ENCODE peak calls at places on chromosomes 11 and 22, in six cellular contexts. C is GM12878, N is body of pancreas, O is A549, L is heart left ventricle, P is spleen. S is an unnamed sample.
A peak's percentile ranks its signal among the peaks of the same experiment; 100 is the strongest.

GRCh38 chr11:46363031-46363407 is 15.8 kb downstream of the DGKZ start:
- DNase-seq in N (peak; percentile 52), P (peak; percentile 90), O (no peak), C (no peak), L (peak; percentile 81), S (no peak)

GRCh38 chr22:49164773-49165320 is 662.8 kb downstream of the BRD1 start:
- DNase-seq in O (no peak), L (peak; percentile 34), N (no peak), C (no peak), P (no peak), S (no peak)

GRCh38 chr11:17743026-17743807 is 8.6 kb downstream of the KCNC1 start:
- DNase-seq in N (no peak), O (no peak), P (peak; percentile 54), C (no peak), L (no peak), S (no peak)

GRCh38 chr11:80155412-80156017 is 714.7 kb upstream of the TENM4 start:
- DNase-seq in O (peak; percentile 1), P (no peak), C (no peak), N (no peak), L (no peak), S (no peak)

GRCh38 chr11:107562647-107563208 is 2.8 kb downstream of the ALKBH8 start:
- DNase-seq in N (no peak), P (no peak), C (no peak), L (no peak), O (peak; percentile 23), S (no peak)

GRCh38 chr11:60771879-60772525 is 13.1 kb upstream of the MS4A10 start:
- DNase-seq in P (peak; percentile 64), O (no peak), C (no peak), L (no peak), N (no peak), S (no peak)

GRCh38 chr11:33987545-33987944 is 64.0 kb upstream of the CAPRIN1 start:
- DNase-seq in L (no peak), P (no peak), O (no peak), N (no peak), C (no peak), S (no peak)

GRCh38 chr11:67584205-67584880 is 731 bp downstream of the GSTP1 start:
- DNase-seq in L (peak; percentile 87), N (peak; percentile 90), O (no peak), C (no peak), P (peak; percentile 91), S (peak; percentile 95)

GRCh38 chr11:20759541-20759940 is 90.2 kb downstream of the NELL1 start:
- DNase-seq in P (no peak), N (no peak), O (no peak), L (no peak), C (no peak), S (no peak)

GRCh38 chr11:8787372-8787771 is 104.8 kb downstream of the RPL27A start:
- DNase-seq in N (no peak), C (no peak), O (no peak), L (no peak), P (no peak), S (no peak)

GRCh38 chr22:48736593-48737460 is 1090.8 kb downstream of the BRD1 start:
- DNase-seq in P (peak; percentile 48), N (no peak), C (no peak), L (peak; percentile 28), O (no peak), S (no peak)

GRCh38 chr22:49296561-49296960 is 531.1 kb downstream of the BRD1 start:
- DNase-seq in C (no peak), O (no peak), L (peak; percentile 40), P (peak; percentile 56), N (no peak), S (no peak)

GRCh38 chr11:128501576-128502549 is 85.5 kb downstream of the ETS1 start:
- DNase-seq in P (no peak), C (no peak), L (peak; percentile 56), O (no peak), N (peak; percentile 67), S (no peak)

GRCh38 chr11:94445641-94446040 is 44.4 kb upstream of the GPR83 start:
- DNase-seq in C (no peak), L (no peak), O (no peak), P (no peak), N (no peak), S (no peak)

GRCh38 chr11:120956710-120957500 is 67.0 kb upstream of the TBCEL start:
- DNase-seq in C (no peak), L (no peak), O (no peak), N (no peak), P (peak; percentile 78), S (no peak)

GRCh38 chr11:62539238-62539925 is 7.2 kb downstream of the AHNAK start:
- DNase-seq in O (peak; percentile 56), N (peak; percentile 71), L (peak; percentile 88), P (no peak), C (no peak), S (no peak)

GRCh38 chr11:762421-763072 is 14.7 kb downstream of the GATD1 start:
- DNase-seq in C (no peak), N (no peak), O (peak; percentile 83), P (peak; percentile 76), L (no peak), S (no peak)

GRCh38 chr11:102453286-102453797 is 777 bp upstream of the TMEM123 start:
- DNase-seq in N (no peak), L (peak; percentile 63), P (no peak), O (no peak), C (no peak), S (no peak)

GRCh38 chr11:111632798-111633197 is 30.5 kb downstream of the SIK2 start:
- DNase-seq in N (no peak), L (no peak), P (no peak), O (no peak), C (no peak), S (no peak)

GRCh38 chr11:119764108-119764874 is 35.3 kb upstream of the NECTIN1 start:
- DNase-seq in P (peak; percentile 69), L (no peak), C (no peak), O (no peak), N (peak; percentile 83), S (no peak)

GRCh38 chr11:46293616-46294015 is 16.2 kb downstream of the CREB3L1 start:
- DNase-seq in O (no peak), L (no peak), C (no peak), P (no peak), N (no peak), S (no peak)

GRCh38 chr11:2800655-2801531 is 84.7 kb downstream of the CDKN1C start:
- DNase-seq in N (peak; percentile 9), C (no peak), O (no peak), L (peak; percentile 44), P (peak; percentile 56), S (no peak)

GRCh38 chr22:38415046-38415445 is 40.0 kb downstream of the KCNJ4 start:
- DNase-seq in L (peak; percentile 20), C (no peak), N (no peak), P (peak; percentile 38), O (no peak), S (no peak)

GRCh38 chr11:101914349-101914736 is 467 bp upstream of the CEP126 start:
- DNase-seq in C (no peak), P (no peak), N (no peak), L (no peak), O (no peak), S (no peak)

GRCh38 chr22:22576244-22576988 is 17.4 kb upstream of the PRAME start:
- DNase-seq in L (no peak), C (no peak), P (no peak), O (peak; percentile 48), N (peak; percentile 49), S (no peak)

GRCh38 chr22:29798318-29798717 is 31.1 kb downstream of the UQCR10 start:
- DNase-seq in N (no peak), O (no peak), P (no peak), L (no peak), C (peak; percentile 46), S (no peak)

GRCh38 chr11:70122490-70123198 is 44.5 kb downstream of the ANO1 start:
- DNase-seq in O (no peak), N (no peak), L (no peak), P (no peak), C (no peak), S (no peak)

GRCh38 chr22:37321288-37321687 is 39.0 kb downstream of the CYTH4 start:
- DNase-seq in O (no peak), L (no peak), C (no peak), N (no peak), P (no peak), S (no peak)
- TF ChIP-seq POLR2A in O (no peak), L (no peak), C (no peak), N (no peak), P (no peak), S (no peak)

GRCh38 chr22:41947181-41948080 is 479 bp upstream of the CENPM start:
- DNase-seq in P (no peak), L (no peak), O (no peak), C (no peak), N (no peak), S (no peak)
- H3K4me3 ChIP-seq in P (peak overlapping the region; percentile 93), L (peak overlapping the region; percentile 61), O (peak overlapping the region; percentile 92), C (peak overlapping the region; percentile 78), N (peak overlapping the region; percentile 24), S (peak overlapping the region; percentile 73)

DNA sequence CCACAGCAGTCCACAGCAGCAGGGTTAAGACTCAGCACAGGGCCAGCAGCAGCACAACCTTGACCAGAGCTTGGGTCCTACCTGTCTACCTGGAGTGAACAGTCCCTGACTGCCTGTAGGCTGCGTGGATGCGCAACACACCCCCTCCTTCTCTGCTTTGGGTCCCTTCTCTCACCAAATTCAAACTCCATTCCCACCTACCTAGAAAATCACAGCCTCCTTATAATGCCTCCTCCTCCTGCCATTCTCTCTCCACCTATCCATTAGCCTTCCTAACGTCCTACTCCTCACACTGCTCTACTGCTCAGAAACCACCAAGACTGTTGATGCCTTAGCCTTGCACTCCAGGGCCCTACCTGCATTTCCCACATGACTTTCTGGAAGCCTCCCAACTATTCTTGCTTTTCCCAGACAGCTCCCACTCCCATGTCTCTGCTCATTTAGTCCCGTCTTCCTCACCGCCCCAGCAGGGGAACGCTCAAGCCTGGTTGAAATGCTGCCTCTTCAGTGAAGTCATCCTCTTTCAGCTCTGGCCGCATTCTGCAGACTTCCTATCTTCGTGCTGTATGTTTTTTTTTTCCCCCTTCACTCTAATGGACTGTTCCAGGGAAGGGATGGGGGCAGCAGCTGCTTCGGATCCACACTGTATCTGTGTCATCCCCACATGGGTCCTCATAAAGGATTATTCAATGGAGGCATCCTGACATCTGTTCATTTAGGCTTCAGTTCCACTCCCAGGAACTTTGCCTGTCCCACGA is 3.3 kb downstream of the IL18BP start:
- DNase-seq in L (no peak), C (no peak), O (no peak), N (no peak), P (no peak), S (no peak)
- TF ChIP-seq POLR2A in L (no peak), C (peak; percentile 17), O (no peak), N (no peak), P (no peak), S (no peak)

GRCh38 chr11:48107188-48107704 is 109.4 kb upstream of the OR4B1 start:
- DNase-seq in C (peak; percentile 66), L (no peak), O (no peak), P (peak; percentile 86), N (no peak), S (no peak)

GRCh38 chr11:48110509-48110766 is 106.2 kb upstream of the OR4B1 start:
- DNase-seq in N (no peak), C (no peak), L (no peak), O (no peak), P (no peak), S (no peak)

GRCh38 chr11:48106166-48106565 is 110.4 kb upstream of the OR4B1 start:
- DNase-seq in L (no peak), O (no peak), C (no peak), N (no peak), P (no peak), S (peak; percentile 31)

GRCh38 chr11:48109046-48109666 is 107.5 kb upstream of the OR4B1 start:
- DNase-seq in L (no peak), O (peak; percentile 71), N (no peak), C (no peak), P (no peak), S (no peak)

GRCh38 chr11:48108231-48109045 is 108.2 kb upstream of the OR4B1 start:
- DNase-seq in N (no peak), P (no peak), C (no peak), O (no peak), L (no peak), S (no peak)
- H3K4me3 ChIP-seq in N (no peak overlapping the region), P (no peak overlapping the region), C (no peak overlapping the region), O (no peak overlapping the region), L (no peak overlapping the region), S (no peak overlapping the region)

S was measured in vagina.